ENCODE peak calls at places on chromosomes 2 and 18, in five cellular contexts. Q is gastrocnemius medialis, B is Karpas-422, D is esophagus squamous epithelium, O is hepatocyte. L is an unnamed sample. For H3K27me3 and H3K4me1, the result is how much of the 10 kb centered on the place peaks cover.

GRCh38 chr18:45780568-45780967 is 44.9 kb upstream of the SIGLEC15 start:
- DNase-seq in D (no peak), O (no peak), Q (no peak), B (no peak), L (no peak)

GRCh38 chr2:174997110-174997509 is 8.1 kb downstream of the CHN1 start:
- DNase-seq in D (no peak), O (no peak), B (no peak), Q (no peak), L (no peak)

GRCh38 chr2:201073071-201073470 is 1.3 kb downstream of the NDUFB3 start:
- DNase-seq in O (no peak), Q (no peak), B (no peak), D (no peak), L (no peak)

GRCh38 chr2:233413046-233413445 is 58.8 kb downstream of the DGKD start:
- DNase-seq in D (no peak), B (no peak), Q (no peak), O (no peak), L (no peak)

GRCh38 chr2:64808736-64809135 is 155.0 kb upstream of the SERTAD2 start:
- DNase-seq in B (no peak), O (peak), Q (no peak), D (no peak), L (no peak)

GRCh38 chr2:190435031-190435677 is 27.0 kb downstream of the MFSD6 start:
- DNase-seq in D (no peak), Q (no peak), B (no peak), O (no peak), L (no peak)

GRCh38 chr18:12442946-12443345 is 35.2 kb downstream of the PRELID3A start:
- DNase-seq in O (no peak), B (no peak), Q (no peak), D (no peak), L (no peak)

GRCh38 chr18:50473896-50474295 is 86.0 kb upstream of the MAPK4 start:
- DNase-seq in B (no peak), D (no peak), Q (no peak), O (no peak), L (no peak)

GRCh38 chr2:216491757-216492635 is 6.6 kb upstream of the RPL37A start:
- DNase-seq in B (peak), D (no peak), Q (no peak), O (no peak), L (no peak)

GRCh38 chr2:70750320-70750719 is 17.7 kb downstream of the ADD2 start:
- DNase-seq in D (no peak), O (no peak), Q (no peak), B (no peak), L (no peak)

GRCh38 chr2:60456115-60456770 is 97.2 kb downstream of the BCL11A start:
- DNase-seq in B (no peak), Q (no peak), O (no peak), D (no peak), L (no peak)

GRCh38 chr2:208017721-208018120 is 7.6 kb downstream of the PLEKHM3 start:
- DNase-seq in O (no peak), Q (no peak), B (no peak), D (no peak), L (no peak)

GRCh38 chr2:71612581-71613520 is 159.5 kb downstream of the DYSF start:
- DNase-seq in Q (no peak), D (no peak), B (no peak), O (no peak), L (peak)

GRCh38 chr2:163794635-163795034 is 58.8 kb upstream of the FIGN start:
- DNase-seq in B (no peak), Q (no peak), D (no peak), O (no peak), L (no peak)

GRCh38 chr2:39920318-39920775 is 141.3 kb upstream of the THUMPD2 start:
- DNase-seq in Q (no peak), O (no peak), D (no peak), B (no peak), L (no peak)

GRCh38 chr18:9949315-9949714 is 35.5 kb downstream of the VAPA start:
- DNase-seq in Q (no peak), O (no peak), B (no peak), D (no peak), L (no peak)

GRCh38 chr2:151891566-151892194 is 63.5 kb upstream of the ARL5A start:
- DNase-seq in D (no peak), O (no peak), B (no peak), Q (peak), L (no peak)

GRCh38 chr18:27901424-27902226 is 275.3 kb downstream of the CDH2 start:
- DNase-seq in Q (no peak), B (no peak), O (no peak), D (no peak), L (no peak)

GRCh38 chr2:66665124-66665984 is 230.4 kb downstream of the MEIS1 start:
- DNase-seq in D (no peak), Q (no peak), B (peak), O (no peak), L (no peak)

GRCh38 chr2:132374961-132375360 is 41.6 kb upstream of the GPR39 start:
- DNase-seq in B (no peak), D (no peak), Q (no peak), O (no peak), L (peak)

GRCh38 chr2:1588994-1589611 is 155.2 kb downstream of the PXDN start:
- DNase-seq in D (no peak), O (no peak), B (no peak), Q (no peak), L (no peak)

GRCh38 chr2:120864981-120865380 is 129.3 kb downstream of the GLI2 start:
- DNase-seq in Q (no peak), D (no peak), O (no peak), B (no peak), L (no peak)

GRCh38 chr18:23689616-23690504 is 607 bp downstream of the LAMA3 start:
- DNase-seq in B (no peak), O (peak), D (no peak), Q (no peak), L (peak)

GRCh38 chr18:79962311-79962710 is 2.1 kb upstream of the HSBP1L1 start:
- DNase-seq in B (no peak), O (peak), Q (no peak), D (no peak), L (no peak)

GRCh38 chr2:129827251-129827894 is 152.1 kb upstream of the RAB6C start:
- DNase-seq in D (no peak), Q (no peak), B (no peak), O (peak), L (no peak)

GRCh38 chr2:172012688-172013358 is 13.1 kb downstream of the METAP1D start:
- DNase-seq in D (no peak), B (peak), Q (no peak), O (no peak), L (no peak)

GRCh38 chr2:168343586-168343985 is 96.2 kb upstream of the STK39 start:
- DNase-seq in B (no peak), O (no peak), Q (no peak), D (no peak), L (no peak)

GRCh38 chr18:49848115-49848514 is 34.8 kb upstream of the ACAA2 start:
- DNase-seq in Q (no peak), D (no peak), B (no peak), O (no peak), L (no peak)

GRCh38 chr2:134271758-134272157 is 17.9 kb downstream of the MGAT5 start:
- DNase-seq in B (no peak), O (no peak), D (no peak), Q (no peak), L (no peak)

GRCh38 chr2:28366496-28367282 is 26.0 kb upstream of the FOSL2 start:
- DNase-seq in D (no peak), O (peak), B (no peak), Q (no peak), L (no peak)

GRCh38 chr2:30398488-30398887 is 48.6 kb upstream of the LCLAT1 start:
- DNase-seq in O (no peak), Q (no peak), D (no peak), B (no peak), L (no peak)

GRCh38 chr2:71736986-71737385 is 283.6 kb downstream of the DYSF start:
- DNase-seq in Q (no peak), B (no peak), O (no peak), D (no peak), L (no peak)

GRCh38 chr2:234178309-234179030 is 128.0 kb downstream of the SPP2 start:
- DNase-seq in B (no peak), Q (no peak), O (peak), D (no peak), L (no peak)

GRCh38 chr2:102052367-102052764 is 60.6 kb downstream of the IL1R2 start:
- DNase-seq in D (no peak), Q (no peak), B (no peak), O (no peak), L (no peak)

GRCh38 chr2:238235331-238235732 is 4.5 kb downstream of the HES6 start:
- DNase-seq in O (no peak), D (no peak), B (no peak), Q (no peak), L (no peak)

GRCh38 chr2:95346236-95346737 is 49.1 kb downstream of the KCNIP3 start:
- DNase-seq in Q (no peak), D (no peak), O (peak), B (no peak), L (peak)
- H3K27me3 ChIP-seq in Q (under half), D (half or more), O (half or more), B (under half), L (under half)

GRCh38 chr18:57793630-57793986 is 9.5 kb downstream of the ATP8B1 start:
- DNase-seq in B (no peak), O (no peak), Q (no peak), D (no peak), L (no peak)
- H3K4me1 ChIP-seq in B (under half), O (under half), Q (under half), D (half or more), L (under half)

GRCh38 chr18:32732165-32732564 is 40.7 kb downstream of the KLHL14 start:
- DNase-seq in B (no peak), O (no peak), Q (no peak), D (no peak), L (no peak)

GRCh38 chr18:32735781-32736180 is 37.0 kb downstream of the KLHL14 start:
- DNase-seq in O (peak), Q (no peak), D (no peak), B (no peak), L (no peak)

GRCh38 chr18:32730068-32730467 is 42.8 kb downstream of the KLHL14 start:
- DNase-seq in D (no peak), Q (no peak), O (no peak), B (no peak), L (no peak)

GRCh38 chr18:32730620-32731021 is 42.2 kb downstream of the KLHL14 start:
- DNase-seq in Q (no peak), D (no peak), O (no peak), B (peak), L (no peak)

GRCh38 chr18:32734442-32734841 is 38.4 kb downstream of the KLHL14 start:
- DNase-seq in B (no peak), Q (no peak), O (no peak), D (no peak), L (no peak)
- H3K27me3 ChIP-seq in B (under half), Q (under half), O (under half), D (under half), L (under half)

GRCh38 chr2:74865770-74866674 is 32.1 kb downstream of the HK2 start:
- DNase-seq in O (no peak), B (no peak), Q (no peak), D (no peak), L (no peak)
- H3K4me1 ChIP-seq in O (under half), B (half or more), Q (under half), D (under half), L (under half)

L was measured in uterus.